ENCODE peak calls at places on chromosomes 16 and 17, in five cellular contexts. R is mesendoderm, I is H1, Q is IMR-90, G is neuronal stem cell. M is an unnamed sample. For H3K27me3, the result is how much of the 10 kb centered on the place peaks cover.

GRCh38 chr17:46063239-46063638 is 64.2 kb downstream of the STH start:
- DNase-seq in R (peak), I (no peak), Q (peak), G (no peak), M (no peak)

GRCh38 chr16:77993586-77993985 is 28.8 kb upstream of the CLEC3A start:
- DNase-seq in R (peak), I (no peak), Q (peak), G (no peak), M (no peak)

GRCh38 chr17:1976683-1977064 is 48.5 kb downstream of the RTN4RL1 start:
- DNase-seq in R (no peak), I (no peak), Q (no peak), G (no peak), M (no peak)

GRCh38 chr17:21452377-21453143 is 76.4 kb downstream of the KCNJ12 start:
- DNase-seq in R (peak), I (peak), Q (peak), G (peak), M (peak)

GRCh38 chr17:78144736-78145641 is 1.2 kb upstream of the C17orf99 start:
- DNase-seq in R (no peak), I (no peak), Q (no peak), G (no peak), M (no peak)

GRCh38 chr16:31377210-31377903 is 15.8 kb upstream of the ITGAD start:
- DNase-seq in R (no peak), I (no peak), Q (no peak), G (no peak), M (no peak)

GRCh38 chr17:66633322-66633965 is 201.5 kb upstream of the CACNG5 start:
- DNase-seq in R (no peak), I (no peak), Q (peak), G (no peak), M (no peak)

GRCh38 chr16:4089251-4089810 is 26.9 kb downstream of the ADCY9 start:
- DNase-seq in R (no peak), I (no peak), Q (peak), G (no peak), M (no peak)

GRCh38 chr16:11139624-11140375 is 116.2 kb downstream of the SOCS1 start:
- DNase-seq in R (peak), I (no peak), Q (no peak), G (no peak), M (peak)

GRCh38 chr16:1363501-1364041 is 11.8 kb downstream of the GNPTG start:
- DNase-seq in R (peak), I (peak), Q (peak), G (no peak), M (peak)

GRCh38 chr16:46751381-46751780 is 3.2 kb upstream of the MYLK3 start:
- DNase-seq in R (no peak), I (no peak), Q (no peak), G (no peak), M (no peak)

GRCh38 chr16:50160495-50161164 is 7.5 kb downstream of the TENT4B start:
- DNase-seq in R (no peak), I (no peak), Q (peak), G (no peak), M (no peak)

GRCh38 chr16:88781140-88782077 is 3.6 kb downstream of the PIEZO1 start:
- DNase-seq in R (no peak), I (no peak), Q (no peak), G (no peak), M (no peak)
- H2BK5ac ChIP-seq in R (no peak), I (no peak), Q (peak), G (no peak), M (no peak)

DNA sequence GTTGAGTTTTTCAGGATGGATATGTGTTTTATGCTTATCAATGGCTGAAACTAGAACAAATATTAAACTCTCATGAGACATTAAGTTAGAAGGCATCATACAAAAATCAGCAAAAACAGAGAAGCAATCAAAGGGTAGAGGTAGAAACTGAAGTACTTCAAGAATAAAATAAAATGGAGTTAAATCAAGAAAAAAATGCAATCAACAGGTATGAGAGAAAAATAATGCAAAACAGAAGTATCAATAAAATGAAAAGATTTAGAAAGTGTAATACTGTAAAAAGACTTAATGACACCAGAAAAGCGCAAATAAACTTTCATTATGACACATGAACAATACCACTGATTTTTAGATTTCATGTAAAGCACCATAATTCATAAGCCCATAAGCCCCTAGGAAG is 112.3 kb downstream of the SKAP1 start:
- DNase-seq in R (no peak), I (no peak), Q (no peak), G (no peak), M (no peak)
- H3K27me3 ChIP-seq in R (under half), I (under half), Q (under half), G (under half), M (under half)

GRCh38 chr16:2987854-2988253 is 7.6 kb upstream of the PKMYT1 start:
- DNase-seq in R (no peak), I (no peak), Q (no peak), G (no peak), M (no peak)

GRCh38 chr16:2987286-2987685 is 7.0 kb upstream of the PKMYT1 start:
- DNase-seq in R (no peak), I (no peak), Q (no peak), G (no peak), M (no peak)

GRCh38 chr16:2986623-2987188 is 6.5 kb upstream of the PKMYT1 start:
- DNase-seq in R (no peak), I (no peak), Q (no peak), G (no peak), M (no peak)

GRCh38 chr16:2990891-2991290 is 10.6 kb upstream of the PKMYT1 start:
- DNase-seq in R (no peak), I (no peak), Q (no peak), G (no peak), M (no peak)

GRCh38 chr16:2988590-2989099 is 8.4 kb upstream of the PKMYT1 start:
- DNase-seq in R (no peak), I (no peak), Q (no peak), G (no peak), M (no peak)
- H2BK15ac ChIP-seq in R (no peak), I (no peak), Q (no peak), G (no peak), M (no peak)

GRCh38 chr17:42055496-42055895 is 5.1 kb upstream of the C17orf113 start:
- DNase-seq in R (no peak), I (no peak), Q (peak), G (no peak), M (peak)

GRCh38 chr17:42053701-42054100 is 3.3 kb upstream of the C17orf113 start:
- DNase-seq in R (no peak), I (no peak), Q (no peak), G (no peak), M (no peak)

GRCh38 chr17:42055003-42055402 is 4.6 kb upstream of the C17orf113 start:
- DNase-seq in R (no peak), I (no peak), Q (no peak), G (no peak), M (peak)

GRCh38 chr17:42052478-42052877 is 2.1 kb upstream of the C17orf113 start:
- DNase-seq in R (no peak), I (no peak), Q (no peak), G (no peak), M (no peak)

GRCh38 chr17:42054101-42054500 is 3.7 kb upstream of the C17orf113 start:
- DNase-seq in R (no peak), I (no peak), Q (no peak), G (no peak), M (peak)
- H2BK5ac ChIP-seq in R (no peak), I (peak), Q (no peak), G (no peak), M (no peak)

DNA sequence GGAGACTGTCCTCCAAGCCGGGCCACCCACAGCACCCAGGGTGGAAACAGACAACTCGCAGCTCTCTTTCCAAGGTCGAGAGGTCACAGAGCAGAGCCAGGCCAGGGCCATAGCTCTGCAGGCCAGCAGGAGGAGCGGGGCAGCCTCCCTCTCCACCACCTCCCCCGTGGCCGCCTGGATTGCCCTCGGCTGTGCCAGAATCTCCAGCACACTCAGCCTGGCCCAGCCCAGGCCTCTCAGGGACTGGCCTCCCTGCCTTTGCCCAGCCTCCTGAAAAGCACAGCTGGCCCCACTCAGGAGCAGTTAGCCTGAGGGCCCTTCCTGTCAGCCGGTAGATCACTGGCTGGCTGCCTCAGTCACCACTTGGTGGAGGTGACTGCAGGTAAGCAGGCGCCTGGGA is 85.8 kb upstream of the SEC14L1 start:
- DNase-seq in R (peak), I (no peak), Q (no peak), G (no peak), M (peak)
- H3K27me3 ChIP-seq in R (under half), I (under half), Q (half or more), G (half or more), M (under half)

GRCh38 chr17:205176-205538 is 23.7 kb upstream of the DOC2B start:
- DNase-seq in R (no peak), I (no peak), Q (no peak), G (no peak), M (no peak)

GRCh38 chr17:207775-208174 is 26.3 kb upstream of the DOC2B start:
- DNase-seq in R (no peak), I (no peak), Q (no peak), G (no peak), M (no peak)

GRCh38 chr17:205817-206216 is 24.4 kb upstream of the DOC2B start:
- DNase-seq in R (no peak), I (no peak), Q (no peak), G (no peak), M (no peak)

GRCh38 chr17:208429-208828 is 27.0 kb upstream of the DOC2B start:
- DNase-seq in R (no peak), I (no peak), Q (no peak), G (no peak), M (no peak)

DNA sequence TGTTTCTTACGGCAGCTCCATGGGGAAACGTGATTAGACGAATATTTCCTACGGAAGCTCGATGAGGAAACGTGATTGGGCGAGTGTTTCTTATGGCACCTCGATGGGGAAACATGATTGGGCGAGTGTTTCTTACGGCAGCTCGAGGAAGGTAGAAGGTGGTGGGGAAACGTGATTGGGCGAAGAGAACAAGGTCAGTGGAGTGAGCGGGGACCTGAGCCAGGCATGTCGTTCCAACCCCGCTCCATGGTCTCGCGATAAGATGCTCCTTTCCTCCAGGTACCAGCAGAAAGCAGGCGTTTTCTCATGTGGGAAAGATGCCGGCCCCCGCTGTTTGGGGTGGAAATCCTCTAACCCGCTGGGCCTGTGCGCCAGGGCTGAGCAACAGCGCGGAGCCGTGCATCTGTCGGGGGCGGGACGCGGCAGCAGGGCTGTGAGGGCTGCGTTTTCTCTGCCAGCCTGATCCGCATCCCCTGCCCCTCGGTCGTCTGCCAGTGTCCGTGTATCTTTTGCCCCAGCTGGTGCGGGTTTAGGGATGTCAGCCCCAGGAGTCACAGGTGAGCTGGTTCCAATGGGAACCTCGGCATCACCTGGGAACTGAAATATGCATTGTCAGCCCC is 25.6 kb upstream of the DOC2B start:
- DNase-seq in R (no peak), I (no peak), Q (no peak), G (no peak), M (no peak)
- H2BK15ac ChIP-seq in R (no peak), I (no peak), Q (no peak), G (no peak), M (no peak)

DNA sequence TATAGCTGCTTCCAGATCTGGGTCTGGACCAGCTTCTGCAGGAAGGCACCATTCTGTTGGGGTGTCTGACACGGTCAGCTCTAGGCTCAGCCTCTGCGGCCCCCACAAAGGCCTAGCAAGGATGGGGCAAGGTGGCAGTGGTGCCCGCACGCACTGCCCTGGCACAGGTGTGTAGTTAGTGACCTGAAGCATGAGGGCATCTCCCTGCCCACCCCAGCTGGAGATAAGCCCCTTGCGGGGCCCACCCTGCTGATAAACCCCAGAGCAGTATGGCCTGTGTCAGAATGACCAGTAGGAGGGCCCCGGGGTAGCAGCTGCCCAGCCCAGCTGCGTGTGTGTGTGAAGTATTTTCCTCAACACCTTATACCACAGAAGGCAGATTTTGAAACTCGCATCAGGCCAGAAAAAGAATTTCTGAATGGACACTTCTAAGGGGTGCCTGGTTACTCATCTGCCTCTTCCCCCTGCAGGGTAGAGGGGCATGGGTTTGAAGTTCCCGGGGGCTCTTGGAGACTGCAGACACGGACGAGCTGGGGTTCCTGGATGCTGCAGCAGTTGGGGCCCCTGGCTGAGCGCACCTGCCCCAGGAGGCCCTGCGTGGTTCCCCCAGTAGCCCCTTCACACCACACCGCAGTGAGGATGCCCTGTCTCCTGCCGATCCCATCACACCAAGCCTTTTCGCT is 4.6 kb downstream of the ARHGDIA start:
- DNase-seq in R (no peak), I (no peak), Q (no peak), G (no peak), M (no peak)
- H2BK5ac ChIP-seq in R (no peak), I (peak), Q (peak), G (peak), M (no peak)

GRCh38 chr17:40905370-40905769 is 20.3 kb upstream of the KRT20 start:
- DNase-seq in R (no peak), I (no peak), Q (no peak), G (no peak), M (no peak)
- H3K27me3 ChIP-seq in R (under half), I (under half), Q (under half), G (under half), M (under half)

DNA sequence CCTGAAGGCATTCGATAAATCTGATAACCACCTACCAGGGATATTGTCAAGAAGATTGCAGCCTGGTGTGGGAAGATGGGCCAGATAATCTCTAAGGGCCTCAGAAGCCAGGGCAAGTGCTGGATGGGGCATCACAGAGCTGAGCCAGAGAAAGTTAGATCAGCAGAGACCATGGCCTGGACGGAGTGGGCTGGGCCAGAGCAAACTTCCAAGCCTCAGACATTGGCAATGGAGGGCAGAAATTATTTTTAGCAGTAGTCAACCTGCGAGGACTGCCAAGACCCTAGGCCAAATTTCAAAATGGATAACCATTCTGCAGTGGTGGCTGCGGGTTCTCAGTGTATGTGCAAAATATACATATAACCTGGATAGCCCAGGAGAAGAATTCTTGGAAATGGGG is 18.5 kb downstream of the ERCC4 start:
- DNase-seq in R (no peak), I (no peak), Q (no peak), G (no peak), M (no peak)
- H2BK15ac ChIP-seq in R (no peak), I (no peak), Q (no peak), G (no peak), M (no peak)

GRCh38 chr17:4585203-4585939 is 1.0 kb downstream of the SMTNL2 start:
- DNase-seq in R (no peak), I (peak), Q (no peak), G (no peak), M (no peak)

GRCh38 chr17:4584125-4584834 is at the start of gene SMTNL2:
- DNase-seq in R (no peak), I (no peak), Q (no peak), G (no peak), M (peak)

GRCh38 chr17:4583796-4584124 is 569 bp upstream of the SMTNL2 start:
- DNase-seq in R (peak), I (peak), Q (no peak), G (no peak), M (peak)

GRCh38 chr17:4586043-4586442 is 1.7 kb downstream of the SMTNL2 start:
- DNase-seq in R (no peak), I (no peak), Q (no peak), G (no peak), M (no peak)

GRCh38 chr17:4584835-4585187 is 482 bp downstream of the SMTNL2 start:
- DNase-seq in R (no peak), I (peak), Q (no peak), G (no peak), M (no peak)
- H2BK5ac ChIP-seq in R (no peak), I (no peak), Q (no peak), G (no peak), M (no peak)

M was measured in H9.